ENCODE peak calls at places on chromosomes 4 and X, in nine cellular contexts. U, T, J, Q, O, P, A, I and R are unnamed samples. For H3K4me1 and H3K27me3, the result is how much of the 10 kb centered on the place peaks cover.

GRCh38 chrX:154043003-154043402 is 23.3 kb upstream of the IRAK1 start:
- DNase-seq in I (no peak), A (no peak), U (peak), O (no peak), J (no peak), P (no peak), Q (no peak), T (no peak), R (no peak)

GRCh38 chrX:109774706-109775105 is 41.6 kb upstream of the ACSL4 start:
- DNase-seq in J (peak), U (no peak), T (no peak), Q (no peak), O (no peak), I (no peak), P (no peak), A (no peak), R (peak)

GRCh38 chr4:72857216-72857615 is 212.3 kb downstream of the COX18 start:
- DNase-seq in T (no peak), I (no peak), O (no peak), U (no peak), A (no peak), Q (no peak), P (no peak), J (no peak), R (no peak)

GRCh38 chr4:67122029-67122428 is 423.3 kb downstream of the CENPC start:
- DNase-seq in Q (no peak), J (no peak), I (no peak), A (no peak), P (no peak), T (peak), O (peak), U (no peak), R (peak)

GRCh38 chrX:101462892-101463291 is 22.4 kb upstream of the ARMCX4 start:
- DNase-seq in T (peak), O (no peak), Q (no peak), A (no peak), J (peak), U (no peak), I (no peak), P (no peak), R (peak)

GRCh38 chr4:33882246-33882990 is 2361.9 kb downstream of the ARAP2 start:
- DNase-seq in Q (no peak), P (no peak), J (no peak), T (no peak), O (peak), I (no peak), U (no peak), A (no peak), R (peak)

GRCh38 chr4:160772668-160773067 is 1391.1 kb downstream of the FSTL5 start:
- DNase-seq in T (no peak), P (no peak), J (no peak), O (no peak), Q (no peak), U (no peak), I (no peak), A (no peak), R (no peak)

GRCh38 chrX:8183281-8183680 is 12.2 kb upstream of the VCX2 start:
- DNase-seq in J (no peak), I (no peak), A (no peak), U (no peak), T (no peak), O (no peak), Q (no peak), P (no peak), R (no peak)

GRCh38 chr4:152920768-152921167 is 15.4 kb upstream of the FHDC1 start:
- DNase-seq in Q (no peak), I (no peak), O (no peak), A (no peak), T (no peak), U (no peak), J (no peak), P (no peak), R (no peak)

GRCh38 chrX:71586929-71587328 is 8.7 kb downstream of the GCNA start:
- DNase-seq in Q (no peak), A (no peak), O (peak), U (no peak), P (no peak), I (no peak), T (no peak), J (no peak), R (no peak)

GRCh38 chr4:21012851-21013331 is 312.6 kb downstream of the PACRGL start:
- DNase-seq in U (no peak), T (peak), A (no peak), I (no peak), P (no peak), J (no peak), O (no peak), Q (no peak), R (peak)

GRCh38 chrX:49858341-49858740 is 20.9 kb upstream of the USP27X start:
- DNase-seq in J (no peak), A (no peak), I (no peak), P (no peak), Q (no peak), U (no peak), T (peak), O (no peak), R (no peak)

GRCh38 chr4:188008377-188008776 is 12.8 kb downstream of the ZFP42 start:
- DNase-seq in P (no peak), Q (no peak), U (no peak), O (no peak), J (no peak), T (no peak), A (no peak), I (no peak), R (peak)

GRCh38 chr4:76091052-76091451 is 16.5 kb downstream of the ART3 start:
- DNase-seq in P (no peak), A (no peak), Q (no peak), I (no peak), O (no peak), U (no peak), J (no peak), T (no peak), R (peak)

GRCh38 chrX:71606536-71607216 is 11.6 kb downstream of the CXCR3 start:
- DNase-seq in U (no peak), Q (no peak), I (no peak), P (no peak), T (peak), J (no peak), A (no peak), O (no peak), R (no peak)

GRCh38 chrX:37349131-37350033 is at the start of gene PRRG1:
- DNase-seq in P (peak), T (peak), A (peak), J (peak), O (peak), U (peak), Q (peak), I (peak), R (peak)

GRCh38 chr4:161457311-161457710 is 706.5 kb downstream of the FSTL5 start:
- DNase-seq in A (no peak), O (no peak), Q (no peak), J (no peak), I (no peak), U (no peak), T (no peak), P (no peak), R (no peak)

GRCh38 chrX:71144651-71145050 is at the start of gene NLGN3:
- DNase-seq in Q (no peak), T (no peak), A (peak), I (no peak), P (no peak), U (no peak), O (no peak), J (no peak), R (no peak)

GRCh38 chr4:87589531-87589930 is 18.8 kb upstream of the DSPP start:
- DNase-seq in A (no peak), I (no peak), J (no peak), T (no peak), Q (no peak), U (no peak), P (no peak), O (peak), R (peak)

GRCh38 chrX:31209005-31209612 is 137.3 kb upstream of the FTHL17 start:
- DNase-seq in O (no peak), I (no peak), J (no peak), P (no peak), A (no peak), Q (no peak), U (no peak), T (peak), R (peak)

GRCh38 chr4:1363540-1363939 is 16.5 kb downstream of the UVSSA start:
- DNase-seq in U (no peak), T (no peak), P (no peak), I (no peak), O (no peak), A (no peak), J (no peak), Q (no peak), R (no peak)

GRCh38 chrX:6021316-6022091 is 207.2 kb downstream of the NLGN4X start:
- DNase-seq in I (no peak), T (no peak), J (no peak), A (no peak), O (peak), U (no peak), P (no peak), Q (peak), R (no peak)

GRCh38 chr4:168569066-168569908 is 72.4 kb downstream of the PALLD start:
- DNase-seq in A (no peak), P (no peak), J (peak), T (peak), I (peak), O (peak), Q (peak), U (no peak), R (no peak)

GRCh38 chr4:170242471-170242870 is 152.7 kb upstream of the AADAT start:
- DNase-seq in J (no peak), T (no peak), I (no peak), P (no peak), A (no peak), O (no peak), Q (no peak), U (no peak), R (peak)

GRCh38 chrX:31633349-31633748 is 561.5 kb upstream of the FTHL17 start:
- DNase-seq in J (no peak), Q (no peak), U (no peak), I (no peak), A (no peak), T (no peak), P (no peak), O (no peak), R (no peak)

GRCh38 chrX:56505866-56506265 is 57.6 kb upstream of the UBQLN2 start:
- DNase-seq in A (no peak), O (peak), I (no peak), Q (no peak), P (no peak), U (no peak), J (no peak), T (no peak), R (peak)

GRCh38 chr4:153486281-153487151 is 20.4 kb downstream of the TMEM131L start:
- DNase-seq in O (peak), Q (peak), J (no peak), T (peak), I (no peak), U (no peak), P (no peak), A (no peak), R (peak)

GRCh38 chrX:50913520-50913919 is 3.0 kb downstream of the BMP15 start:
- DNase-seq in P (no peak), O (no peak), U (no peak), T (peak), Q (no peak), A (no peak), I (no peak), J (no peak), R (no peak)

GRCh38 chrX:137194164-137194563 is 160.4 kb upstream of the GPR101 start:
- DNase-seq in I (no peak), O (peak), Q (peak), P (no peak), T (peak), U (no peak), J (peak), A (no peak), R (no peak)

GRCh38 chrX:2595258-2595657 is 94.5 kb upstream of the DHRSX start:
- DNase-seq in P (no peak), J (no peak), I (no peak), O (no peak), A (no peak), Q (no peak), T (no peak), U (no peak), R (no peak)

GRCh38 chr4:124710911-124711310 is 1.6 kb downstream of the ANKRD50 start:
- DNase-seq in U (no peak), O (peak), A (no peak), P (no peak), Q (peak), I (peak), J (no peak), T (peak), R (no peak)

GRCh38 chr4:152929888-152930287 is 6.2 kb upstream of the FHDC1 start:
- DNase-seq in O (no peak), I (no peak), Q (no peak), P (no peak), J (no peak), U (no peak), T (no peak), A (no peak), R (no peak)

GRCh38 chr4:184317234-184317918 is 99.7 kb upstream of the ENPP6 start:
- DNase-seq in Q (no peak), I (no peak), T (no peak), U (no peak), A (peak), P (no peak), O (no peak), J (no peak), R (no peak)

GRCh38 chrX:9807355-9808182 is 21.3 kb downstream of the SHROOM2 start:
- DNase-seq in J (no peak), Q (peak), O (no peak), T (no peak), P (no peak), A (no peak), I (no peak), U (no peak), R (peak)

GRCh38 chrX:76253432-76253831 is 80.6 kb downstream of the PBDC1 start:
- DNase-seq in J (peak), I (peak), P (no peak), T (peak), U (no peak), A (no peak), O (peak), Q (peak), R (no peak)

GRCh38 chrX:49120104-49120503 is 3.4 kb downstream of the GPKOW start:
- DNase-seq in A (no peak), J (no peak), I (no peak), U (no peak), P (no peak), Q (no peak), T (no peak), O (no peak), R (no peak)

GRCh38 chr4:57064120-57064519 is 46.1 kb downstream of the IGFBP7 start:
- DNase-seq in P (no peak), A (no peak), U (no peak), O (no peak), Q (no peak), T (no peak), I (no peak), J (no peak), R (no peak)
- H3K4me1 ChIP-seq in P (under half), A (under half), U (half or more), O (under half), Q (under half), T (under half), I (under half), J (under half), R (under half)

GRCh38 chr4:98530572-98530971 is 127.8 kb downstream of the TSPAN5 start:
- DNase-seq in A (no peak), Q (no peak), O (no peak), J (no peak), T (no peak), I (no peak), U (no peak), P (no peak), R (no peak)

GRCh38 chr4:98524271-98524670 is 134.1 kb downstream of the TSPAN5 start:
- DNase-seq in A (no peak), J (no peak), T (peak), I (no peak), Q (no peak), O (no peak), P (no peak), U (no peak), R (no peak)

GRCh38 chr4:98529970-98530569 is 128.3 kb downstream of the TSPAN5 start:
- DNase-seq in P (no peak), A (no peak), T (no peak), Q (no peak), J (no peak), U (no peak), I (no peak), O (no peak), R (no peak)

GRCh38 chr4:98528882-98529281 is 129.5 kb downstream of the TSPAN5 start:
- DNase-seq in T (no peak), Q (no peak), P (no peak), O (no peak), I (no peak), A (no peak), U (no peak), J (no peak), R (no peak)

DNA sequence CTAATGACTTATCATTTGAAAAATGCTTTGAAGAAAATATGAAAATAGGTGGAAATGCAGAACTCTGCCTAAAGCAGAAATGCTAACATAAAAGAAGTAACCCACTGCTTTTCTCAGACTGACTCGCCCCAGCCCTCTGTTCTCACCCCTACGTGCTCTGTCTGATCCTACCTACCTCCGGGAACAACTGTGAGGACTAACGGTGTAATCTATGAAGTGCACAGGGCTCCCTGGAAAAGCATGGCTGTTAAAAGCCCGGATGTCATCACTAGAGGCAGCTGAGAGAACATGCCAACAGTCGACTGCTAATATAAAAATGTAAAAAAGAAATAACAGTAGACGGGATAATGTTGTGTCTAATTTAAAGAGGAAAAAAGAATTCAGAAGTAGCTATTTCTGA is 130.9 kb downstream of the TSPAN5 start:
- DNase-seq in J (no peak), P (no peak), A (no peak), I (no peak), T (no peak), O (no peak), Q (no peak), U (no peak), R (no peak)
- TF ChIP-seq CTCF in J (no peak), P (no peak), A (no peak), I (no peak), T (no peak), O (no peak), Q (no peak), U (no peak), R (no peak)

GRCh38 chr4:173509031-173510001 is 20.7 kb downstream of the HAND2 start:
- DNase-seq in O (peak), Q (no peak), J (no peak), I (peak), U (no peak), T (no peak), P (no peak), A (peak), R (no peak)

GRCh38 chr4:173505924-173506779 is 23.9 kb downstream of the HAND2 start:
- DNase-seq in U (no peak), T (peak), A (no peak), Q (peak), J (peak), O (peak), I (peak), P (no peak), R (peak)

GRCh38 chr4:173507471-173508385 is 22.3 kb downstream of the HAND2 start:
- DNase-seq in J (no peak), I (peak), U (no peak), Q (no peak), A (peak), O (peak), T (no peak), P (no peak), R (no peak)

GRCh38 chr4:173506780-173507211 is 23.2 kb downstream of the HAND2 start:
- DNase-seq in O (no peak), I (peak), Q (no peak), J (no peak), A (peak), T (no peak), P (no peak), U (no peak), R (no peak)

GRCh38 chr4:173508386-173509002 is 21.5 kb downstream of the HAND2 start:
- DNase-seq in I (peak), J (no peak), U (no peak), O (peak), P (no peak), Q (no peak), A (peak), T (no peak), R (no peak)
- H3K27me3 ChIP-seq in I (under half), J (under half), U (under half), O (half or more), P (half or more), Q (half or more), A (half or more), T (half or more), R (under half)

DNA sequence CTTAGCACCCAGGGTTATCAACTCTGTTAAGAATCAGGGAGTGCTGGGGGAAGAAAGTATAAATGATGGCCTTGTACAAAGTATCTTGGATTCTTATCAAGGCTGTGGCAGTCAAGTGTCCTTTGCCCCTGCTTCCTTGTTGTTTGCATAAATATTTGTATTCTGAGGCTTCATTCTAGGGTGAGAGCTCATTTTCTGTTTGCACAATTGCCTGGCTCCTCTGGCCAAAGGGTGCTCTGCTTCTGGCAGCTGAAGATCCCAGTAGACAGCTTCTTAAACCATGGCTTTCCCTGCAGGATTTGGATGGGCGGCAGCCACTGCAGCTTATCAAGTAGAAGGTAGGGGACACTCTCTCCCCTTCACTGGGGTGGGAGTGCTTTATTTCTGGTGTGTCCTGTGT is at the start of gene GBA3:
- DNase-seq in J (no peak), A (no peak), I (no peak), P (no peak), T (no peak), O (peak), Q (no peak), U (no peak), R (no peak)
- H3K4me1 ChIP-seq in J (under half), A (under half), I (under half), P (under half), T (under half), O (under half), Q (under half), U (under half), R (under half)

DNA sequence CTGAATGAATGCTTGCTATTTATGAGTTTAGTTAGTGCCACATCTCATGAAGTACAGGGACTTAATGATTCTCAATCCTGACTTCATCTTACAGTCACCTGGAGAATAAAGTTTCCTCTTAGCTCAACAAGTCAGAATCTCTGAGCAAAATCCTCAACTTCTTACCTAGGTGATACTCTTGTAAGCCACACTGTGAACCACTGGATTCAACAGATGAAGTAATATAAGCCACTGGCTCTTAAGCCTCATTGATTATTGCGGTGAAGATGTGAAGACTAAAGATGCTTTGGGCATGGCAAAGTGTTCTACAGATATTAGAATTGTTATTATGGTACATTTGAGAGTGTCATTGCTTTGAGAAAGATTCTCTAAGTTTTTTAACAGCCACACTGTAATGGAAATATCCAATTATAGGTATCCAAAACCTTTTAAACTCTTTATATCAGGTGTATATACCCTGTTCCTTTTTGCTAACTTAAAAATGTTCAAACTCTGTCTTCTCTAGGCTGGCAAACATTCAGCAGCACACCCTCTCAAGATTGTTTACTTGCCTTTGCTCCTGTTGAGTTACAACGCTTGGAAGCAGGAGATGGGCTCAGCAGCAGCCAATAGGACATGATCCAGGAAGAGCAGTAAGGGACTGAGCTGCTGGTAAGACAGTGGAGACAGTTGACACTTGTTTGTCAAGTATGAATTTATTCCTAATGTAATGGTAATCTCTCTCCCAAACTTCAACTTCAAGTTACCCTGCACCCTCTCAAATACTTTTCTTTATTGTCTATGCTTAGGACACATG is 43.4 kb downstream of the TET2 start:
- DNase-seq in T (no peak), P (no peak), A (no peak), Q (no peak), U (no peak), J (no peak), I (no peak), O (no peak), R (no peak)
- TF ChIP-seq CTCF in T (no peak), P (no peak), A (no peak), Q (no peak), U (no peak), J (no peak), I (no peak), O (no peak), R (no peak)

GRCh38 chrX:13983734-13984133 is 46.0 kb downstream of the GEMIN8 start:
- DNase-seq in T (no peak), U (no peak), J (no peak), A (no peak), P (no peak), Q (no peak), I (no peak), O (no peak), R (no peak)
- H3K27me3 ChIP-seq in T (under half), U (under half), J (under half), A (under half), P (under half), Q (under half), I (under half), O (under half), R (under half)